ENCODE peak calls at places on chromosome 22, in five cellular contexts. R is astrocyte of the spinal cord, T is choroid plexus epithelial cell, J is tibial artery, M is fibroblast of lung. O is an unnamed sample.

GRCh38 chr22:22168190-22168940 is 76.2 kb upstream of the VPREB1 start:
- DNase-seq in T (peak), J (no peak), M (peak), R (peak), O (peak)

GRCh38 chr22:41831383-41831782 is 1.5 kb upstream of the SREBF2 start:
- DNase-seq in R (no peak), J (peak), M (peak), T (no peak), O (peak)

GRCh38 chr22:19350947-19351346 is 59.4 kb upstream of the CLTCL1 start:
- DNase-seq in M (no peak), T (no peak), R (no peak), J (no peak), O (no peak)

GRCh38 chr22:45006101-45006872 is 3.5 kb downstream of the PHF21B start:
- DNase-seq in M (no peak), J (no peak), T (no peak), R (no peak), O (no peak)

GRCh38 chr22:42432020-42432596 is at the start of gene NFAM1:
- DNase-seq in T (no peak), R (no peak), M (no peak), J (peak), O (no peak)

GRCh38 chr22:45007946-45008852 is 1.6 kb downstream of the PHF21B start:
- DNase-seq in M (peak), T (no peak), J (no peak), R (peak), O (peak)

GRCh38 chr22:29224121-29224858 is 18.6 kb downstream of the EMID1 start:
- DNase-seq in M (peak), T (no peak), R (no peak), J (no peak), O (no peak)

GRCh38 chr22:34800265-34800664 is 265.7 kb upstream of the ISX start:
- DNase-seq in T (peak), J (no peak), R (peak), M (peak), O (no peak)

GRCh38 chr22:42091446-42091764 is 833 bp upstream of the NDUFA6 start:
- DNase-seq in J (no peak), T (no peak), M (no peak), R (no peak), O (no peak)

GRCh38 chr22:36065775-36066544 is 37.3 kb upstream of the RBFOX2 start:
- DNase-seq in R (peak), T (peak), J (peak), M (peak), O (peak)

GRCh38 chr22:18066181-18066859 is 11.5 kb upstream of the PEX26 start:
- DNase-seq in R (no peak), T (no peak), M (no peak), J (no peak), O (no peak)

GRCh38 chr22:37965940-37966664 is 12.6 kb downstream of the POLR2F start:
- DNase-seq in R (peak), M (peak), T (peak), J (no peak), O (no peak)

GRCh38 chr22:36323182-36323854 is 64.4 kb downstream of the MYH9 start:
- DNase-seq in R (peak), J (peak), T (peak), M (peak), O (peak)

GRCh38 chr22:23067023-23067650 is 3.2 kb upstream of the GNAZ start:
- DNase-seq in T (no peak), J (peak), R (no peak), M (no peak), O (no peak)

GRCh38 chr22:47201186-47201995 is 438.9 kb downstream of the TBC1D22A start:
- DNase-seq in T (no peak), J (no peak), M (no peak), R (no peak), O (no peak)

GRCh38 chr22:20424553-20424936 is 13.1 kb downstream of the SCARF2 start:
- DNase-seq in R (no peak), T (no peak), M (no peak), J (no peak), O (no peak)

GRCh38 chr22:20427945-20428417 is 9.6 kb downstream of the SCARF2 start:
- DNase-seq in J (no peak), R (no peak), M (no peak), T (no peak), O (no peak)

GRCh38 chr22:20424937-20425587 is 12.6 kb downstream of the SCARF2 start:
- DNase-seq in T (no peak), M (no peak), R (peak), J (no peak), O (peak)

GRCh38 chr22:20427104-20427944 is 10.3 kb downstream of the SCARF2 start:
- DNase-seq in T (no peak), J (no peak), R (no peak), M (no peak), O (no peak)

DNA sequence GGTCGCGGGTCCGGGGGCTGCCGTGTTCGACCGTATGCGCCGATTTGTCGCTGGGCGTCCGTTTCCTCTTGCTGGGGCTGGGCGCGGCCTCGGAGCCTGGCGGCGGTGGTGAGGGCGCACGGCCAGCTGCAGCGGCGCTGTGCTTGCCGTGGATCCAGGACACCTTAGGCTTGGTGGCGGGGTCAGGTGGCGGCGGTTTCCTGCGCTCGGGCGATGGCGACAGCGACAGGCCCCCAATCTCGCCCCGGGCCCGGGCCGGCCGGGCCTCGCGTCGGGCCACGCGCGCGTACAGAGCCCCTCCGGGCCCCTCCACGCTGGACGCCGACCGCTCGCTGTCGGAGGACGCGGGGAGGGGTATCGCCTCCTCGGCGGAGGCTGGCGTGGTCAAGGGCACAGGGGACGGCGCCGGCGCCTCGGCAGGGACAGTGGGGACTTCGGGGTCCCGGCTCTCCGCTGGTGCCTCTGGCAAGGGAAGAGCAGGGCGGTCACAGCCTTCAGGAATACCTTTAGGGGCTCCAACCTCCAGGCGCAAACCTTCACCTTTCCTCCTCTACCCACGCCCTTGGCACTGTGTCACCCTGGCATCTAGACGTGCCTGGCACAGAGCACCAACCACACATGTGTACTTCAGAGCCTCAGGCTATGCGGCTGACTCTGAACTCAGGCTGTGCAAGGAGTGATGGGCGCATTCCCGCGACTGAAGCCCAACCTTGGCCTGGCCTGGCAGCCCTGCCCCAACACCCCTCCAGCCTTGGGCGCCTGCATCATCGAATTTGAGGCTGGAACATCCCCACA is 11.6 kb downstream of the SCARF2 start:
- DNase-seq in R (no peak), J (no peak), T (no peak), M (no peak), O (no peak)
- H3K4me3 ChIP-seq in R (no peak), J (no peak), T (no peak), M (no peak), O (no peak)

DNA sequence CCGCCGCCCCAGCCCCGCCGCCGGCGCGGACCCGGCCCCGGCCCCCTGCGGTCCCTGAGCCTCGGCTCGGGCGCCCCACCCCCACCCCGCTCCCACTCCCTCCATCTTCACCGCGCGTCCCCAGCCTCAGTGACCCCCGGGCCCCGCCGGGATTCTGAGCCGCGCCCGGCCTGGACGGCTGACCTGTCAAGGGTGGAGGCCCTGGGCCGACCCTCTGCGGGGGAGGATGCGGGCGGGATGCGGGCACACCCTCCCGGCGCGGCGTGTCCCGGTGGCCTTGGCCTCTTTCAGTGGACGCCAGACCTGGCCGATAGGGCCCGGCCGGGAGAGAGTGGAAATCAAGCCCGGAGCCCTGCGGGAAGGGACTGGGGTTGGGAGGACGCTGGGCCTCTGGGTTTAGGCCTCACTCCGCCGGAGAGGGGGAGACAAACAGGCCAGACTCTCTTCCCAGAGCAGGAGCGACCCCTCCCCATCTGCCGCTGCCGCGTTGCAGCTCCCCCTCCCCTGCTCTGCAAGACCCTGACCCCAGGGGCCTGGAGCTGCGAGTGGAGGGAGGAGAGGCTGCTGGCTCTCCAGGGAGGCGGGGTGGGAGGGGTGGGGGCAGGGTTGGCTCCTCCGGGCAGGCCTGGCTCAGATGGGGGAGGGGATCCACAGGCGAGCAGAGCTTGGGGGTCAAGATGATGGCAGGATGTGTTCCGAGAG is 525 bp downstream of the MAPK8IP2 start:
- DNase-seq in M (no peak), R (no peak), T (no peak), J (peak), O (no peak)
- H3K4me3 ChIP-seq in M (no peak), R (no peak), T (no peak), J (peak), O (no peak)

GRCh38 chr22:30307026-30307574 is 17.8 kb upstream of the CASTOR1 start:
- DNase-seq in R (no peak), T (no peak), J (no peak), M (no peak), O (no peak)
- H3K4me3 ChIP-seq in R (no peak), T (no peak), J (no peak), M (no peak), O (no peak)

GRCh38 chr22:50271011-50271394 is 823 bp upstream of the MAPK11 start:
- DNase-seq in T (no peak), J (no peak), M (no peak), R (no peak), O (no peak)

GRCh38 chr22:50270302-50271010 is at the start of gene MAPK11:
- DNase-seq in M (peak), R (peak), J (peak), T (peak), O (no peak)

GRCh38 chr22:50272103-50272782 is 2.1 kb upstream of the MAPK11 start:
- DNase-seq in M (peak), T (no peak), J (no peak), R (no peak), O (no peak)

GRCh38 chr22:50269573-50270301 is 443 bp downstream of the MAPK11 start:
- DNase-seq in T (peak), R (peak), M (peak), J (no peak), O (peak)

GRCh38 chr22:50271519-50271970 is 1.4 kb upstream of the MAPK11 start:
- DNase-seq in J (no peak), T (peak), M (peak), R (peak), O (peak)
- H3K4me3 ChIP-seq in J (peak), T (peak), M (peak), R (peak), O (peak)

GRCh38 chr22:25449781-25450317 is 114.6 kb upstream of the GRK3 start:
- DNase-seq in R (no peak), M (peak), T (no peak), J (no peak), O (no peak)
- H3K4me3 ChIP-seq in R (no peak), M (peak), T (no peak), J (peak), O (peak)

GRCh38 chr22:46045459-46046298 is 68.7 kb upstream of the WNT7B start:
- DNase-seq in T (no peak), M (no peak), R (no peak), J (peak), O (no peak)
- H3K4me3 ChIP-seq in T (peak), M (peak), R (peak), J (peak), O (peak)

DNA sequence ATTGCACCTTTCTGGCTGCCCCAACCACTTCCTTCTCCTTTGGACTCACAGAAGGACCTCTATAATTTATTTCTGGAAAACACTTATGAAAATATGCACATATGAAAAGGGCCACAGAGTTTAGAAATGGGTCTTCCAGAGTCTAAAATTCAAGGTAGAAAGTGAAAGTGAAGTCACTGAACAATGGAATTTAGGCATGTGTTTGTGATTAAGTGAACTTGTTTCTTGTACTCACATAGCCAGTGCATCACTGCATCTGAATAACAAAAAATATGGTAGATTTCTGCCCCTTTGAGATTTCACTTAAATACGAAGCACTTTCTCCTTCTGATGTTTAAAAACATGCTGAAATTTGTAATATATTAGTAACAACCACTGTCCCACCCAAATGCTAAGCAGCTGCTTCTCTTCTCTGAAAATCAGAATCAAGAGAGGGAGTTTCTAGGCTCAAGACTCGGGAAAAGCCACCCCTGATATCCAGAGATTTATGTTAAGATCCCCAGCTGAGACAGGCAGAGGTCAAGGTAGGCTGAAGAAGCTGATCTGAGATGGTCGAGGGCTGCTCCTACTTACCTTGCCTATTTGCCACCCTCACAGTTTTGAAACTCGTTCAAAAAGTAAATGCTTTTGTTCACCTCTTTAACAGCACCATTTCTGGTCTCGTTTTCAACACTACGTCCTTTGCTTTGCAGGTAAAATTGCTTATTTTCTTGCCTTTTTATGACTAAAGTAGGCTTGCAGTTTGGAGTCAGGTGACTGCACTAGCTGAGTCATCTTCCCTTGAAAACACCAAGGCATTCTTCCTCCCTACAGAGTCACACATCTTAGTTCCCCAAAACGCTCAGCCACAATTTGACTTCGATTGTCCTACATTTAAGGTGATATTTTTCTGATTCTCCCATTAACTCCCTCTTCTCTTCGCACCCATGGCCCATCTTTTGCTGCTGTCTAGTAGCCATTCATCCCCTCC is at the start of gene XKR3:
- DNase-seq in R (no peak), J (no peak), M (no peak), T (no peak), O (no peak)
- H3K4me3 ChIP-seq in R (no peak), J (no peak), M (no peak), T (no peak), O (no peak)

GRCh38 chr22:32407332-32407731 is 4.7 kb downstream of the RTCB start:
- DNase-seq in M (no peak), J (no peak), T (no peak), R (no peak), O (no peak)
- H3K4me3 ChIP-seq in M (no peak), J (no peak), T (no peak), R (no peak), O (no peak)

GRCh38 chr22:26660961-26661578 is 3.7 kb downstream of the MIAT start:
- DNase-seq in R (no peak), T (no peak), J (no peak), M (peak), O (no peak)

GRCh38 chr22:26658161-26658560 is 773 bp downstream of the MIAT start:
- DNase-seq in T (no peak), J (no peak), R (no peak), M (no peak), O (no peak)

GRCh38 chr22:26662160-26662559 is 4.8 kb downstream of the MIAT start:
- DNase-seq in T (no peak), J (no peak), R (no peak), M (no peak), O (no peak)

GRCh38 chr22:26658671-26659478 is 1.5 kb downstream of the MIAT start:
- DNase-seq in T (peak), R (peak), J (no peak), M (peak), O (peak)

GRCh38 chr22:26656896-26657851 is at the start of gene MIAT:
- DNase-seq in M (peak), T (no peak), J (no peak), R (no peak), O (no peak)
- H3K4me3 ChIP-seq in M (peak), T (peak), J (peak), R (peak), O (peak)